ENCODE peak calls at places on chromosomes 3 and 15, in six cellular contexts. J is stimulated activated CD8-positive, alpha-beta memory T cell treated with anti-CD3 and anti-CD28 coated beads, Interleukin-7, amount 100 ng/mL, for 24 hours; I is iris pigment epithelial cell; H is CD4-positive, CD25-positive, alpha-beta regulatory T cell; R is WTC11; G is progenitor cell of endocrine pancreas. S is an unnamed sample.

GRCh38 chr15:70284438-70285214 is 186.9 kb upstream of the TLE3 start:
- DNase-seq in R (no peak), H (no peak), I (no peak), G (no peak), J (no peak), S (no peak)

GRCh38 chr3:52446631-52447511 is 2.0 kb upstream of the SEMA3G start:
- DNase-seq in R (peak; percentile 87), I (peak; percentile 31), G (peak; percentile 65), H (peak; percentile 72), J (peak; percentile 55), S (peak; percentile 79)

GRCh38 chr3:73446467-73447110 is 178.2 kb downstream of the PDZRN3 start:
- DNase-seq in R (no peak), H (no peak), I (no peak), G (no peak), J (no peak), S (no peak)

GRCh38 chr3:4627651-4628375 is 134.7 kb downstream of the ITPR1 start:
- DNase-seq in R (no peak), I (no peak), H (no peak), G (no peak), J (no peak), S (no peak)

GRCh38 chr3:174325834-174326705 is 533.1 kb upstream of the NAALADL2 start:
- DNase-seq in G (no peak), R (no peak), I (peak; percentile 33), H (no peak), J (no peak), S (no peak)

GRCh38 chr3:108097326-108098035 is 6.7 kb upstream of the CD47 start:
- DNase-seq in R (no peak), I (no peak), G (no peak), H (no peak), J (no peak), S (no peak)

GRCh38 chr3:8938021-8938420 is 25.3 kb downstream of the RAD18 start:
- DNase-seq in I (peak; percentile 68), H (no peak), G (no peak), J (no peak), R (no peak), S (no peak)

GRCh38 chr3:63343674-63344073 is 65.6 kb downstream of the SYNPR start:
- DNase-seq in H (no peak), R (peak; percentile 50), I (peak; percentile 98), J (peak; percentile 1), G (no peak), S (peak; percentile 25)

GRCh38 chr3:167102071-167102470 is 278.0 kb downstream of the ZBBX start:
- DNase-seq in H (no peak), R (peak; percentile 43), I (no peak), J (no peak), G (no peak), S (no peak)

GRCh38 chr15:25849431-25849921 is 13.7 kb downstream of the ATP10A start:
- DNase-seq in J (no peak), G (no peak), I (peak; percentile 17), R (no peak), H (no peak), S (no peak)

GRCh38 chr15:78830514-78831228 is 19.4 kb upstream of the ADAMTS7 start:
- DNase-seq in J (no peak), H (no peak), I (no peak), R (no peak), G (no peak), S (no peak)